ENCODE peak calls at places on chromosomes 11 and 22, in nine cellular contexts. Q is right lobe of liver, D is tibial nerve, X is AG04449, T is fibroblast of pulmonary artery, V is B cell, O is PC-3, G is astrocyte of the spinal cord, I is endodermal cell. C is an unnamed sample.

GRCh38 chr11:61814242-61814957 is 2.4 kb downstream of the FADS1 start:
- DNase-seq in D (no peak), Q (no peak), O (peak), T (peak), X (no peak), V (no peak), G (no peak), I (peak), C (no peak)

GRCh38 chr11:69088676-69089146 is 40.0 kb downstream of the TPCN2 start:
- DNase-seq in O (peak), I (peak), V (peak), X (no peak), T (peak), D (peak), Q (no peak), G (peak), C (peak)

GRCh38 chr11:9747229-9747628 is 83.4 kb downstream of the SWAP70 start:
- DNase-seq in D (no peak), O (no peak), X (no peak), I (no peak), Q (no peak), V (no peak), G (no peak), T (no peak), C (no peak)

GRCh38 chr11:76123243-76123642 is 83.1 kb downstream of the WNT11 start:
- DNase-seq in I (no peak), O (no peak), Q (no peak), V (no peak), G (no peak), X (no peak), T (no peak), D (no peak), C (no peak)

GRCh38 chr11:118938491-118939411 is 13.0 kb upstream of the BCL9L start:
- DNase-seq in I (peak), V (no peak), T (peak), D (no peak), Q (no peak), O (peak), G (peak), X (no peak), C (no peak)

GRCh38 chr11:15053201-15053685 is 20.1 kb upstream of the CALCB start:
- DNase-seq in O (no peak), D (no peak), X (no peak), T (no peak), I (no peak), V (no peak), Q (no peak), G (no peak), C (no peak)

GRCh38 chr22:29635734-29636357 is 32.4 kb downstream of the NF2 start:
- DNase-seq in D (no peak), G (peak), T (peak), Q (no peak), I (no peak), X (no peak), V (peak), O (peak), C (peak)

GRCh38 chr11:24391165-24391564 is 105.7 kb upstream of the LUZP2 start:
- DNase-seq in Q (no peak), D (no peak), G (peak), O (peak), T (peak), I (no peak), V (no peak), X (peak), C (no peak)

GRCh38 chr22:37208401-37209139 is 3.7 kb downstream of the SSTR3 start:
- DNase-seq in V (peak), G (no peak), D (no peak), O (no peak), I (no peak), T (no peak), X (no peak), Q (peak), C (no peak)

GRCh38 chr22:46881373-46882118 is 119.1 kb downstream of the TBC1D22A start:
- DNase-seq in T (no peak), G (no peak), I (no peak), Q (no peak), X (no peak), V (no peak), O (peak), D (no peak), C (no peak)

GRCh38 chr22:27809700-27810365 is 8.3 kb upstream of the MN1 start:
- DNase-seq in G (no peak), X (no peak), O (no peak), D (no peak), I (no peak), T (peak), V (no peak), Q (no peak), C (no peak)

GRCh38 chr11:112884012-112884767 is 77.0 kb upstream of the NCAM1 start:
- DNase-seq in X (no peak), T (no peak), Q (no peak), I (no peak), D (no peak), G (no peak), O (no peak), V (no peak), C (no peak)

GRCh38 chr11:70666336-70666735 is 268.0 kb downstream of the CTTN start:
- DNase-seq in G (no peak), V (no peak), D (no peak), Q (no peak), X (no peak), O (no peak), I (no peak), T (no peak), C (no peak)

GRCh38 chr22:25420471-25420924 is 144.0 kb upstream of the GRK3 start:
- DNase-seq in G (no peak), T (no peak), I (peak), Q (no peak), V (peak), O (no peak), D (no peak), X (no peak), C (no peak)

GRCh38 chr11:70141490-70142014 is 61.5 kb upstream of the FADD start:
- DNase-seq in X (no peak), Q (no peak), O (no peak), G (no peak), T (no peak), I (peak), V (no peak), D (no peak), C (peak)

GRCh38 chr11:74672956-74673895 is 58.0 kb downstream of the CHRDL2 start:
- DNase-seq in O (peak), G (peak), X (peak), Q (no peak), I (peak), D (no peak), V (no peak), T (peak), C (peak)

GRCh38 chr22:37198290-37199102 is 10.4 kb upstream of the C1QTNF6 start:
- DNase-seq in T (peak), I (peak), V (peak), X (no peak), O (peak), D (peak), Q (peak), G (peak), C (peak)

GRCh38 chr11:120068114-120068573 is 69.8 kb downstream of the TRIM29 start:
- DNase-seq in X (peak), V (no peak), D (no peak), Q (no peak), I (peak), G (peak), O (peak), T (peak), C (peak)

GRCh38 chr11:112694813-112695212 is 266.4 kb upstream of the NCAM1 start:
- DNase-seq in O (no peak), I (no peak), X (no peak), D (no peak), G (no peak), T (peak), Q (no peak), V (no peak), C (no peak)

GRCh38 chr11:65381721-65382035 is 768 bp downstream of the SLC25A45 start:
- DNase-seq in I (peak), D (peak), X (no peak), Q (no peak), O (peak), G (peak), V (no peak), T (no peak), C (peak)

GRCh38 chr11:110762596-110762995 is 50.4 kb upstream of the ARHGAP20 start:
- DNase-seq in G (peak), O (no peak), X (no peak), T (no peak), D (no peak), Q (no peak), V (no peak), I (no peak), C (no peak)

GRCh38 chr11:72191961-72192381 is at the start of gene FOLR1:
- DNase-seq in I (peak), X (no peak), Q (no peak), T (no peak), V (no peak), O (peak), D (no peak), G (no peak), C (no peak)

GRCh38 chr22:49027122-49027670 is 800.5 kb downstream of the BRD1 start:
- DNase-seq in G (no peak), X (no peak), I (no peak), Q (peak), O (no peak), D (no peak), V (no peak), T (no peak), C (no peak)

GRCh38 chr11:133990501-133990900 is 33.7 kb upstream of the IGSF9B start:
- DNase-seq in I (no peak), O (no peak), T (no peak), V (no peak), X (no peak), G (no peak), D (no peak), Q (no peak), C (no peak)

GRCh38 chr22:30287626-30288413 is 1.5 kb downstream of the CASTOR1 start:
- DNase-seq in G (peak), X (peak), I (peak), Q (peak), D (peak), O (peak), T (peak), V (peak), C (peak)

GRCh38 chr11:30585892-30586250 is 282 bp downstream of the MPPED2 start:
- DNase-seq in G (no peak), V (no peak), O (no peak), I (no peak), X (no peak), Q (peak), T (no peak), D (no peak), C (peak)

GRCh38 chr11:10004526-10005113 is 289.4 kb downstream of the SBF2 start:
- DNase-seq in I (peak), G (no peak), V (no peak), O (no peak), X (no peak), T (no peak), D (no peak), Q (no peak), C (no peak)

GRCh38 chr11:118907051-118907748 is 18.5 kb downstream of the BCL9L start:
- DNase-seq in D (peak), O (peak), G (peak), Q (peak), X (no peak), T (peak), I (peak), V (peak), C (peak)

GRCh38 chr22:28798810-28799124 is 1.6 kb downstream of the XBP1 start:
- DNase-seq in O (no peak), V (no peak), T (no peak), I (no peak), X (no peak), D (no peak), G (no peak), Q (no peak), C (no peak)

GRCh38 chr11:60125962-60126585 is 37.6 kb downstream of the MS4A2 start:
- DNase-seq in D (no peak), Q (no peak), G (no peak), X (no peak), O (peak), I (no peak), V (no peak), T (no peak), C (no peak)

GRCh38 chr11:120375076-120375475 is 38.9 kb downstream of the ARHGEF12 start:
- DNase-seq in T (no peak), O (no peak), X (no peak), D (no peak), I (no peak), V (no peak), Q (no peak), G (peak), C (no peak)

GRCh38 chr11:2418961-2419360 is 18.4 kb downstream of the TSSC4 start:
- DNase-seq in V (no peak), X (no peak), I (no peak), T (no peak), O (no peak), Q (no peak), D (no peak), G (no peak), C (no peak)

GRCh38 chr22:41833369-41834004 is 582 bp downstream of the SREBF2 start:
- DNase-seq in G (no peak), X (no peak), I (peak), T (peak), O (peak), D (peak), V (no peak), Q (peak), C (peak)

GRCh38 chr11:47980093-47980906 is at the start of gene PTPRJ:
- DNase-seq in I (peak), D (no peak), Q (peak), G (peak), V (peak), O (peak), T (peak), X (no peak), C (peak)

GRCh38 chr11:125110996-125111340 is 458 bp downstream of the TMEM218 start:
- DNase-seq in G (no peak), X (no peak), D (no peak), I (peak), V (no peak), Q (no peak), O (no peak), T (no peak), C (no peak)

GRCh38 chr11:125117429-125117828 is 6.0 kb upstream of the TMEM218 start:
- DNase-seq in D (no peak), T (no peak), X (no peak), Q (no peak), G (no peak), O (no peak), V (no peak), I (no peak), C (no peak)

GRCh38 chr11:125111341-125112234 is at the start of gene TMEM218:
- DNase-seq in T (peak), X (peak), Q (peak), O (peak), V (peak), D (peak), I (peak), G (peak), C (peak)

GRCh38 chr11:125112235-125112604 is 794 bp upstream of the TMEM218 start:
- DNase-seq in T (no peak), G (no peak), O (no peak), V (no peak), D (no peak), I (no peak), Q (no peak), X (no peak), C (no peak)

DNA sequence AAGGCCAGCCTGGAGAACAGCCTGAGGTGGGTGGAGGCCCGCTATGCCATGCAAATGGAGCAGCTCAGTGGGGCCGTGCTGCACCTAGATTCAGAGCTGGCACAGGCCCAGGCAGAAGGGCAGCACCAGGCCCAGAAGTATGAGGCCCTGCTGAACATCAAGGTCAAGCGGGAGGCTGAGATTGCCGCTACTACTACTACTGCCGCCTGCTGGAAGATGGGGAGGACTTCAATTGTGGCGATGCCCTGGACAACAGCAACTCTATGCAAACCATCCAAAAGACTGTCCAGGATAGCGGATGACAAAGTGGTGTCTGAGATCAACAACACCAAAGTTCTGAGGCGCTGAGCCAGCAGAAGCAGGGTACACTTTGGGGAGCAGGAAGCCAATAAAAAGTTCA is 3.1 kb upstream of the TMEM218 start:
- DNase-seq in V (no peak), Q (no peak), T (no peak), D (no peak), G (no peak), O (no peak), I (peak), X (no peak), C (no peak)
- TF ChIP-seq CTCF in V (no peak), Q (no peak), T (peak), D (no peak), G (peak), O (peak), I (peak), X (no peak), C (no peak)

GRCh38 chr11:27211370-27212127 is 151.5 kb downstream of the CCDC34 start:
- DNase-seq in I (peak), G (no peak), D (no peak), O (peak), Q (no peak), V (no peak), T (no peak), X (no peak), C (no peak)
- TF ChIP-seq CTCF in I (peak), G (peak), D (no peak), O (peak), Q (peak), V (no peak), T (peak), X (peak), C (no peak)

GRCh38 chr11:107606122-107606521 is 15.2 kb downstream of the ELMOD1 start:
- DNase-seq in O (peak), X (no peak), T (no peak), I (peak), V (no peak), G (no peak), D (no peak), Q (no peak), C (no peak)
- TF ChIP-seq CTCF in O (peak), X (peak), T (no peak), I (peak), V (no peak), G (peak), D (no peak), Q (no peak), C (no peak)

GRCh38 chr11:102325088-102325487 is 7.8 kb downstream of the BIRC3 start:
- DNase-seq in T (no peak), X (no peak), I (no peak), O (no peak), G (no peak), V (no peak), Q (no peak), D (no peak), C (no peak)
- TF ChIP-seq CTCF in T (no peak), X (no peak), I (peak), O (peak), G (no peak), V (no peak), Q (no peak), D (no peak), C (no peak)

C was measured in GM20000.